ENCODE peak calls at places on chromosome 18, in five cellular contexts. Y is choroid plexus epithelial cell, G is HFFc6, V is cardiac muscle cell, D is SIG-M5. K is an unnamed sample.

GRCh38 chr18:48161911-48162698 is 231.6 kb upstream of the SMAD2 start:
- DNase-seq in V (no peak), G (no peak), Y (peak), D (no peak), K (no peak)

GRCh38 chr18:53319628-53320027 is 904.8 kb downstream of the MBD2 start:
- DNase-seq in G (no peak), D (no peak), Y (no peak), V (no peak), K (no peak)

GRCh38 chr18:77057043-77057442 is 75.5 kb downstream of the MBP start:
- DNase-seq in V (peak), Y (peak), G (no peak), D (no peak), K (peak)

GRCh38 chr18:22667158-22667557 is 249.4 kb upstream of the CTAGE1 start:
- DNase-seq in G (no peak), D (no peak), V (no peak), Y (no peak), K (no peak)

GRCh38 chr18:23191952-23192662 is 56.8 kb downstream of the CABLES1 start:
- DNase-seq in D (no peak), V (peak), G (peak), Y (peak), K (peak)

GRCh38 chr18:49339146-49339545 is 121.3 kb downstream of the DYM start:
- DNase-seq in Y (no peak), D (no peak), G (no peak), V (no peak), K (no peak)

GRCh38 chr18:77223653-77224052 is 26.0 kb upstream of the GALR1 start:
- DNase-seq in V (peak), Y (peak), G (no peak), D (no peak), K (no peak)

GRCh38 chr18:55321268-55322175 is 266.5 kb downstream of the TCF4 start:
- DNase-seq in V (peak), D (no peak), G (peak), Y (peak), K (peak)

GRCh38 chr18:27750014-27750413 is 426.9 kb downstream of the CDH2 start:
- DNase-seq in D (no peak), G (peak), V (peak), Y (peak), K (no peak)

GRCh38 chr18:57998461-57998860 is 45.6 kb upstream of the NEDD4L start:
- DNase-seq in V (no peak), Y (peak), G (no peak), D (no peak), K (no peak)

GRCh38 chr18:55439036-55439435 is 149.0 kb downstream of the TCF4 start:
- DNase-seq in V (no peak), G (no peak), D (no peak), Y (no peak), K (no peak)

GRCh38 chr18:1499265-1499664 is 594.6 kb downstream of the ADCYAP1 start:
- DNase-seq in V (peak), Y (no peak), D (no peak), G (no peak), K (no peak)

GRCh38 chr18:57437782-57438668 is 2.9 kb downstream of the ONECUT2 start:
- DNase-seq in Y (peak), G (peak), D (peak), V (peak), K (no peak)

GRCh38 chr18:48303883-48304282 is 105.3 kb downstream of the ZBTB7C start:
- DNase-seq in G (no peak), V (no peak), Y (no peak), D (no peak), K (no peak)

GRCh38 chr18:48521723-48522122 is 17.1 kb upstream of the CTIF start:
- DNase-seq in G (no peak), D (no peak), Y (no peak), V (no peak), K (no peak)

GRCh38 chr18:35121531-35121930 is 80.3 kb downstream of the MAPRE2 start:
- DNase-seq in G (no peak), V (no peak), D (no peak), Y (no peak), K (no peak)

GRCh38 chr18:45355944-45356520 is 259.2 kb upstream of the SLC14A2 start:
- DNase-seq in V (peak), Y (no peak), D (no peak), G (no peak), K (no peak)

GRCh38 chr18:5643288-5643687 is 99.5 kb upstream of the EPB41L3 start:
- DNase-seq in G (no peak), V (no peak), D (no peak), Y (no peak), K (no peak)

GRCh38 chr18:66792466-66792865 is 188.6 kb upstream of the CDH19 start:
- DNase-seq in Y (peak), G (no peak), V (peak), D (no peak), K (no peak)

GRCh38 chr18:48798334-48799197 is 152.2 kb downstream of the SMAD7 start:
- DNase-seq in Y (no peak), D (no peak), V (no peak), G (no peak), K (no peak)

GRCh38 chr18:53541924-53542323 is 682.5 kb downstream of the MBD2 start:
- DNase-seq in G (no peak), V (no peak), D (no peak), Y (no peak), K (no peak)

GRCh38 chr18:46555724-46556123 is 101.3 kb downstream of the LOXHD1 start:
- DNase-seq in D (no peak), V (peak), Y (peak), G (no peak), K (peak)